ENCODE peak calls at places on chromosomes 2 and 18, in nine cellular contexts. D is right atrium auricular region; X is HCT116; K is astrocyte of the spinal cord; G is tibial artery; J is AG09309; R is CD4-positive, CD25-positive, alpha-beta regulatory T cell; Q is AG04449; I is psoas muscle. E is an unnamed sample.

GRCh38 chr2:151053661-151053990 is 208.0 kb downstream of the RBM43 start:
- DNase-seq in D (no peak), X (no peak), K (no peak), G (no peak), J (no peak), R (no peak), Q (no peak), I (no peak), E (no peak)

GRCh38 chr2:18169787-18170175 is 291.3 kb downstream of the KCNS3 start:
- DNase-seq in D (no peak), X (no peak), K (no peak), G (no peak), J (no peak), R (no peak), Q (no peak), I (no peak), E (no peak)

GRCh38 chr2:183614797-183615429 is 490.7 kb downstream of the NUP35 start:
- DNase-seq in D (no peak), X (no peak), K (peak), G (no peak), J (no peak), R (no peak), Q (no peak), I (peak), E (peak)

GRCh38 chr2:9337901-9338300 is 85.4 kb downstream of the ITGB1BP1 start:
- DNase-seq in D (no peak), X (no peak), K (no peak), G (no peak), J (no peak), R (no peak), Q (no peak), I (no peak), E (no peak)

GRCh38 chr18:41745166-41746049 is 209.6 kb upstream of the PIK3C3 start:
- DNase-seq in D (no peak), X (no peak), K (peak), G (no peak), J (no peak), R (no peak), Q (no peak), I (peak), E (peak)

GRCh38 chr18:41809652-41810051 is 145.4 kb upstream of the PIK3C3 start:
- DNase-seq in D (no peak), X (no peak), K (no peak), G (no peak), J (no peak), R (no peak), Q (no peak), I (no peak), E (no peak)

GRCh38 chr2:101463885-101464653 is 10.8 kb downstream of the RFX8 start:
- DNase-seq in D (no peak), X (no peak), K (peak), G (no peak), J (peak), R (no peak), Q (peak), I (no peak), E (peak)

GRCh38 chr2:102049756-102050443 is 58.1 kb downstream of the IL1R2 start:
- DNase-seq in D (peak), X (no peak), K (no peak), G (peak), J (no peak), R (no peak), Q (no peak), I (peak), E (no peak)

GRCh38 chr18:77088977-77089795 is 43.4 kb downstream of the MBP start:
- DNase-seq in D (no peak), X (peak), K (no peak), G (no peak), J (no peak), R (no peak), Q (no peak), I (peak), E (no peak)

DNA sequence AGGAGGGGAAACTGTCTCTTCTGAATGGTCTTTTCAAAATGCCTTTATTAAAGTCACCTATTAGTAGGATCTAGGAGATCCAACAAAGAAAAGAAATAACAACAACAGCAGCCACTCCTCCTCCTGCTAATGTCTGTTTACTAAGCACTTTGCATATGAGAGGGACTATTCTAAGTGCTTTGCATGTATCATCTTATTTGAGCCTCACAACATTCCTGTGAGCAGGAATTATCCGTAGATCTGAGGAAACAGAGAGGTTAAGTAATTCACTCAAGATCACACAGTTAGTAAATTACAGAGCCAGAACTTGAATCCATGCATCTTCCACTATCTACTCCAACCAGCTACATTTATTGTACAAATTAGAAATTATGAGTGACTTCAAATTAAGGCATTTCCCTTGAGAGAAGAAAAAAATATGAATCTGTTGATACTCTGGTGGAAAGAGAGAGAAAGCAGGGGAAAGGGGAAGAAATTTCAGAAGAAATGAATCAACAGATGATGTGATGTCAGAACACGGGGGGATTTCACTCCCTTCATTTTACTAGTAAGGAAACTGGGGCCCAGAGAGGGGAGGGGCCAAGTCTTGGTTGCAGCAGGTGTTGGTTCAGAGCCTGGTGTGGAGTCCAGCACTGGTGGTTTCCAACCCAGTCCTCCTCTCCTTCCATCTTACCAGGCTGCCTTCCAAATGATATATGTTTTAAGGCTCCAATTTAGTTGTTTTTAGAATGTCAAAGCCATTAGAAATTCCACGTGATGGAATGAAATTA is 49.7 kb downstream of the TSN start:
- DNase-seq in D (no peak), X (no peak), K (no peak), G (no peak), J (no peak), R (no peak), Q (no peak), I (no peak), E (no peak)
- H3K4me3 ChIP-seq in D (no peak), X (no peak), K (no peak), G (no peak), J (no peak), R (no peak), Q (no peak), I (no peak), E (no peak)

DNA sequence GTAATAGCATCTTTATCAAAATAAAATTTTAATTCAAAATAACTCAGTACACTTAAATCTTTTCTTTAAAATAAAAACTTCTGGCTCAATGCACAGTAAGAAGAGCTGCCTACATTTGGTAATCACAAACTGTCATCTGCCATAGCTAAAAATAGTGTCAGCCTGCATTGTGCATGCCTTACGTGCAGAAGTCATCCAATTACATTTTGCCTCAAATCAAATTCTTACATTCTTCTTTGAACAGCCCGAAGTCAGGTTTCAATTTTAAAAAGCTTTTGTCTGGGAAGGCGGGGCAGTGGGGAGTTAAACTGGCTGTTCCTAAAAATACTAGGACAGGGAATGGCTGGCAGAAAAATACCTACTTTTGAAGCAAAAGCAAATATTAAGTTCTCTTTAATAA is 51.1 kb downstream of the RTN4 start:
- DNase-seq in D (no peak), X (no peak), K (peak), G (no peak), J (peak), R (no peak), Q (peak), I (no peak), E (peak)
- H3K4me3 ChIP-seq in D (no peak), X (no peak), K (no peak), G (no peak), J (no peak), R (peak), Q (no peak), I (peak), E (no peak)

GRCh38 chr2:160405077-160405865 is 88.3 kb downstream of the RBMS1 start:
- DNase-seq in D (no peak), X (no peak), K (no peak), G (no peak), J (no peak), R (no peak), Q (no peak), I (no peak), E (no peak)
- H3K4me3 ChIP-seq in D (peak), X (no peak), K (peak), G (peak), J (peak), R (peak), Q (peak), I (peak), E (peak)

GRCh38 chr2:105872142-105872728 is 127.5 kb downstream of the NCK2 start:
- DNase-seq in D (no peak), X (no peak), K (no peak), G (no peak), J (no peak), R (no peak), Q (no peak), I (no peak), E (no peak)

GRCh38 chr2:105875241-105875640 is 130.5 kb downstream of the NCK2 start:
- DNase-seq in D (no peak), X (no peak), K (no peak), G (no peak), J (no peak), R (no peak), Q (no peak), I (no peak), E (no peak)

GRCh38 chr2:105872830-105873229 is 128.1 kb downstream of the NCK2 start:
- DNase-seq in D (peak), X (no peak), K (no peak), G (no peak), J (no peak), R (no peak), Q (no peak), I (no peak), E (no peak)

GRCh38 chr2:105873281-105873680 is 128.6 kb downstream of the NCK2 start:
- DNase-seq in D (no peak), X (no peak), K (no peak), G (no peak), J (no peak), R (no peak), Q (no peak), I (no peak), E (no peak)

DNA sequence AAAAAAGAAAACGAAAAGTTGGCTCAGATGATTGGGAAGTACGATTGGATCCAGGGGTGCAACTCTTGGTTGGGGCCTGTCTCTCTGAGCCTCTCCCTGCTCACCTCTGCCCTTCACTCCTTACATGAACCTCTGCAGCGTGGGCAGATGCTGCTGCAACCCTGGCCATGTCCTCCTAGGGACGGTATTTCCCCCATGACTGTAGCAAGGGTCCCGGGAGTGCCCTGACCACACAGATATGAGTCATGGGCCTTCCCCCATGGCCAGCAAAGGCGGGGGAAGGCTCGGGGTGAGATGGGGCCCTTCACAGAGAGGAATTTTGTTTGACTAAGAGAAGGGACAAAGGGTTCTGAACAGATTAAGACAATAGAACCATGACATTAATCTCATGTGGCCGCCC is 129.0 kb downstream of the NCK2 start:
- DNase-seq in D (no peak), X (no peak), K (peak), G (no peak), J (no peak), R (peak), Q (no peak), I (no peak), E (peak)
- H3K4me3 ChIP-seq in D (no peak), X (no peak), K (no peak), G (no peak), J (no peak), R (peak), Q (no peak), I (no peak), E (no peak)

E was measured in skeletal muscle cell.